ENCODE peak calls at places on chromosomes 12 and 14, in nine cellular contexts. F is CD8-positive, alpha-beta memory T cell; R is heart left ventricle; W is A549; A is A673; O is HCT116; T is H1; U is tibial artery; P is testis. V is an unnamed sample.

GRCh38 chr12:3145036-3145435 is 67.9 kb downstream of the TSPAN9 start:
- DNase-seq in R (peak), A (no peak), T (no peak), F (no peak), O (no peak), U (no peak), P (peak), W (no peak), V (no peak)

GRCh38 chr14:70987042-70987441 is 79.8 kb downstream of the PCNX1 start:
- DNase-seq in T (no peak), A (no peak), F (no peak), P (no peak), R (no peak), O (no peak), U (no peak), W (no peak), V (no peak)

GRCh38 chr12:30100736-30101135 is 317.0 kb upstream of the TMTC1 start:
- DNase-seq in U (no peak), O (no peak), F (no peak), A (no peak), T (no peak), R (no peak), W (no peak), P (no peak), V (no peak)

GRCh38 chr12:43206396-43206795 is 345.6 kb downstream of the ADAMTS20 start:
- DNase-seq in P (no peak), R (no peak), W (no peak), A (no peak), T (no peak), F (no peak), O (no peak), U (no peak), V (no peak)

GRCh38 chr12:24991209-24992049 is 42.5 kb upstream of the BCAT1 start:
- DNase-seq in O (peak), U (no peak), T (no peak), F (peak), W (peak), R (no peak), A (peak), P (no peak), V (peak)

GRCh38 chr12:116058574-116058973 is 218.9 kb downstream of the MED13L start:
- DNase-seq in U (no peak), T (no peak), O (no peak), A (no peak), F (no peak), P (no peak), W (no peak), R (no peak), V (no peak)

GRCh38 chr12:73906757-73907156 is 630.9 kb upstream of the ATXN7L3B start:
- DNase-seq in A (no peak), F (no peak), T (no peak), W (no peak), R (no peak), O (no peak), P (no peak), U (no peak), V (no peak)

GRCh38 chr14:73740921-73741326 is 26.7 kb upstream of the PNMA1 start:
- DNase-seq in R (no peak), P (peak), A (no peak), O (peak), F (no peak), U (peak), T (no peak), W (no peak), V (no peak)

GRCh38 chr12:267581-268482 is 5.2 kb upstream of the SLC6A13 start:
- DNase-seq in A (no peak), O (no peak), R (no peak), F (no peak), P (no peak), W (no peak), T (no peak), U (no peak), V (no peak)

GRCh38 chr12:52910248-52910883 is 5.5 kb upstream of the KRT8 start:
- DNase-seq in R (no peak), T (no peak), U (no peak), F (no peak), W (no peak), P (no peak), O (no peak), A (no peak), V (no peak)

GRCh38 chr12:39145175-39145999 is 240.0 kb upstream of the CPNE8 start:
- DNase-seq in W (peak), T (no peak), P (peak), F (no peak), R (peak), U (no peak), O (no peak), A (peak), V (no peak)

GRCh38 chr12:55743131-55743921 is 404 bp downstream of the GDF11 start:
- DNase-seq in U (no peak), F (peak), R (peak), T (no peak), A (peak), W (peak), O (no peak), P (peak), V (peak)

GRCh38 chr12:117052386-117053049 is 46.7 kb downstream of the TESC start:
- DNase-seq in F (no peak), T (no peak), R (no peak), P (no peak), W (no peak), O (no peak), U (no peak), A (no peak), V (no peak)

GRCh38 chr12:47997321-47997720 is 7.0 kb downstream of the COL2A1 start:
- DNase-seq in W (no peak), T (no peak), O (no peak), R (no peak), F (no peak), A (no peak), P (no peak), U (no peak), V (no peak)

GRCh38 chr12:23564454-23564853 is 385.0 kb downstream of the SOX5 start:
- DNase-seq in T (no peak), A (peak), P (no peak), F (no peak), O (no peak), R (no peak), W (no peak), U (no peak), V (no peak)

GRCh38 chr14:70567791-70568190 is 32.7 kb downstream of the MED6 start:
- DNase-seq in F (no peak), A (peak), T (peak), P (peak), O (peak), U (no peak), W (peak), R (no peak), V (no peak)

GRCh38 chr14:73825551-73826188 is 26.0 kb upstream of the PTGR2 start:
- DNase-seq in R (peak), A (peak), W (peak), U (peak), P (peak), T (peak), F (peak), O (peak), V (peak)

GRCh38 chr14:22536853-22537338 is 52.1 kb downstream of the DAD1 start:
- DNase-seq in W (peak), P (no peak), A (peak), U (peak), T (no peak), F (peak), O (peak), R (peak), V (peak)

GRCh38 chr12:111010916-111011657 is 90.7 kb upstream of the MYL2 start:
- DNase-seq in O (no peak), P (no peak), W (no peak), R (no peak), T (no peak), A (no peak), F (no peak), U (no peak), V (no peak)

GRCh38 chr12:109450980-109451379 is 26.1 kb downstream of the KCTD10 start:
- DNase-seq in R (no peak), T (no peak), F (no peak), A (no peak), W (no peak), O (no peak), P (no peak), U (no peak), V (no peak)

GRCh38 chr12:109448707-109449390 is 28.3 kb downstream of the KCTD10 start:
- DNase-seq in A (no peak), P (no peak), T (no peak), W (no peak), F (no peak), R (no peak), O (no peak), U (no peak), V (no peak)

GRCh38 chr12:109452489-109452888 is 24.6 kb downstream of the KCTD10 start:
- DNase-seq in O (no peak), U (no peak), A (no peak), W (no peak), R (no peak), F (no peak), P (no peak), T (no peak), V (no peak)

GRCh38 chr12:109449845-109450532 is 27.1 kb downstream of the KCTD10 start:
- DNase-seq in F (no peak), P (no peak), U (no peak), T (no peak), O (no peak), A (no peak), R (no peak), W (no peak), V (no peak)

GRCh38 chr12:109451400-109451799 is 25.7 kb downstream of the KCTD10 start:
- DNase-seq in F (no peak), O (no peak), A (no peak), U (no peak), P (no peak), R (no peak), T (no peak), W (no peak), V (no peak)
- H3K27ac ChIP-seq in F (no peak), O (no peak), A (no peak), U (no peak), P (no peak), R (no peak), T (no peak), W (no peak), V (no peak)

DNA sequence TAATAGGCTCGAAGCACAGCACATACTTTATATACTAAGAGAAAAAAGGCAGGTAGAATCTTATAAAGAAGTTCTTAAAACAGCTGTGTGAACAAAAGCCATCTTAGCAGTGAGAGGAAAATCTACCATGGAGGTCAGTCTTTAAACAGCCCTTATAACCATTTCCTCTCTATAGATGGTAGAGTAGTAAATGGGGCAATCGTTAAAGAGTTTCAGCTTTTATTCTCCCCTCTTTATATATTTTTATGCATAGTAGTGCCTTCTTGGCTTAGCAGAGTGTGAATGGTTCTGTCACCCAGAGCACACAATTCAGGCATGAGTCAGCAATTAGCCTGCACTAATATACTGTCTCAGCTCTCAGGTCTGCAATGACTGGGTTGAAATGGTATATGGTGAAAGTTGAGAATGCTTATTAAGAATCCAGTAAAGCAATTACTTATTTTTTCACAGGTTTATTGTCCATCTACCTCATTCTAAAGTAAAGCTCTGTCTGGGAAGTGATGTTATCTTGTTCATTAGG is 305.0 kb downstream of the NELL2 start:
- DNase-seq in A (peak), O (no peak), W (no peak), F (no peak), P (no peak), U (no peak), R (no peak), T (no peak), V (no peak)
- H3K27ac ChIP-seq in A (peak), O (no peak), W (no peak), F (no peak), P (no peak), U (no peak), R (no peak), T (no peak), V (no peak)

GRCh38 chr12:125128380-125128779 is 63.1 kb downstream of the AACS start:
- DNase-seq in W (no peak), T (no peak), P (no peak), F (no peak), R (no peak), A (no peak), O (no peak), U (no peak), V (no peak)

GRCh38 chr12:125129592-125130255 is 64.5 kb downstream of the AACS start:
- DNase-seq in P (no peak), R (peak), A (no peak), T (no peak), W (no peak), O (no peak), F (no peak), U (no peak), V (no peak)

GRCh38 chr12:125125271-125125670 is 60.0 kb downstream of the AACS start:
- DNase-seq in T (no peak), W (no peak), F (no peak), R (no peak), A (no peak), P (no peak), U (no peak), O (no peak), V (no peak)

GRCh38 chr12:125131958-125132357 is 66.7 kb downstream of the AACS start:
- DNase-seq in U (no peak), P (no peak), F (no peak), W (no peak), T (no peak), O (no peak), R (no peak), A (no peak), V (no peak)

GRCh38 chr12:125128806-125129571 is 63.8 kb downstream of the AACS start:
- DNase-seq in F (no peak), P (no peak), R (no peak), W (no peak), T (no peak), O (no peak), U (no peak), A (no peak), V (no peak)
- H3K27ac ChIP-seq in F (no peak), P (no peak), R (no peak), W (no peak), T (no peak), O (no peak), U (peak), A (no peak), V (no peak)

GRCh38 chr14:76774471-76775158 is 13.3 kb downstream of the VASH1 start:
- DNase-seq in W (no peak), R (no peak), O (no peak), A (no peak), T (no peak), U (no peak), F (no peak), P (no peak), V (no peak)

GRCh38 chr14:76772300-76773187 is 11.3 kb downstream of the VASH1 start:
- DNase-seq in W (no peak), A (no peak), O (no peak), P (peak), T (no peak), F (no peak), U (peak), R (peak), V (no peak)

GRCh38 chr14:76771432-76771980 is 10.2 kb downstream of the VASH1 start:
- DNase-seq in U (no peak), T (no peak), O (no peak), F (no peak), A (no peak), W (no peak), R (no peak), P (no peak), V (no peak)

GRCh38 chr14:76773956-76774355 is 12.7 kb downstream of the VASH1 start:
- DNase-seq in U (peak), A (no peak), T (no peak), F (no peak), W (no peak), O (no peak), R (no peak), P (no peak), V (no peak)

DNA sequence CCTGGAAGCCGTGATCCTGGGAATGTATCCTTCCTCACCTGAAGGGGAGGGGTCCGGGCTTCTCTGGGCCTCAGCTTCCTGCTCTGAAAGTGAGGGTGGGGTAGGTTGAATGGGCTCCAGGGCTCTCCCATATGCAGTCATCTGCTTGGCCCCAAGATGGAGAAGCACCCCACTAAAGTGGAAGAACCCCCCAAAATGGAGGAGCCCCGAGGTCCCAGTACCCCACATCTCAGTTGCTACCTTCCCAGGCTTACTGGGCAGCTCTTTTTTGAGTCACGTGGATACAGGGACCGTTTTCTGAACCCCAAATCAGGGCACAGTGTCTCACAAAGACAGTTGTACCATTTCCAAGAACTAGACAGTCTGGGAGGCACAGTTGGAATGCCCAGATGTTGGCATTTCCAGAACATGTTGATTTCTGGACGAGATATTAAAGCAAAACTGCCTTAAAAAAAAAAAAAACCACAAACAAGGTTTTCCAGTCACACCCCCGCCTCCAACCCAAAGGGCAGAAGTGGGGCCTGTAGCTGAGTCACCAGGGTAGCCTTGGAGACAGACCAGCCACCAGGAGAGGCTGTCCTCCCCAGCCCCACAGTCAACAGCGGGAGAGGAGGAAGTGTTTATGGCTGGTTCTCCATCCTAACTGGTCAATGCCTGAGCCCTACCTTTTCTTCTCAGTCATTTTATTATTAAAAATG is 12.1 kb downstream of the VASH1 start:
- DNase-seq in R (peak), U (peak), T (no peak), W (peak), A (no peak), P (peak), O (no peak), F (no peak), V (no peak)
- H3K27ac ChIP-seq in R (peak), U (peak), T (no peak), W (peak), A (no peak), P (peak), O (peak), F (no peak), V (no peak)

DNA sequence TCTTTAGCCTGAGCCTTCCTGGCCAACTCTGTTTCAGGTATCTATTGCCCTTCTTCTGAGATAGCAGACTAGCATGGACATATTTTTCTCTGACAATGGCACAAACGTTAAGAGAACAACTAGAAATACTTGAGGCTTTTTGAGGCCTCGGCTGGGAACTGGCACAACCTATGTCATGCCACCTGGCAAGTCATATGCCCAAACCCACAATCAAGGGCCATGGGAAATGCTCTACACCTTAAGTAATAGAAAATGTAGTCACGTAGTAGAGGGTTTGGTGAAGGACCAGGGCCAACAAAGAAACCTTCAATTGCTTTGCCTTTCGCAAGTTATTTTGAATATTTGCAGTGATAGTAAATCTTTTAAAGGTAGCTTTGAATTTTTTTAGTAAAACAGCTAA is 325.4 kb downstream of the ZFP36L1 start:
- DNase-seq in R (no peak), P (no peak), F (no peak), O (no peak), T (no peak), U (no peak), A (no peak), W (no peak), V (no peak)
- H3K27ac ChIP-seq in R (no peak), P (no peak), F (no peak), O (peak), T (no peak), U (peak), A (no peak), W (peak), V (no peak)

DNA sequence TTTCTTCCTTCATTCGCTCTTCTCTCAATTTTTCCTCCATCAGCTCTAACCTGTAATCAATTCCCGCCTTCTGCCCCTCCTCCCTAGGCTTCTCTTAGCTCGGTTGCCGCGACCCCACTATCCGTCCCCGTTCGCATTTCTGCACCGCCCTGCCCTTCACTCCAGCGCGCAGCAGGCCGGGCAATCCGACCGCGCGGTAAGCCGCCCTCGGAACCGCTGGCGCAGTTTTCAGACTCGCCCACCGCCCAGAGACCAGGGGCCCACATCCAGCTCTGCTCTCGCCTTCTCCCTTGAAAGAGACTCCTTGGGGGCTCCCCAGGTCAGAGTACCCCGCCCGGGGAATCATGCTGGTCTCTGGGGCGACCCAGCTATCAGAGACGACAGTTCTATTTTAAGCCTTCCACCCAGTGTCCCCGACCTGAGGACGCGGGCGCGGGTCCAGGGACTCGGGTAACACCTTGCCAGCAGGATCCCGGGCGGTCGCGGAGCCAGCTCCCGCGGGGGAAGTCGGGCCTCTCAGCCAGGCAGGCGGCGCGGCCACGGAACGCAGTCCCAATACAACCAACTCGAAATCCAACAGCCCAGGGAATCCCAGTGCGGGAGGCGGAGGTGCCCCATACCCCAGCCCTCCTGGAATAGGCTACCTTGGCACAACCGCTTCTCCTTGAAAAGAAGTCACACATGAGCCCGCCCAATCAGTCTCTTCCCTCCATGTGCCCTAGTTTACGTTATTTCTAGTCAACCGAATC is 5.7 kb upstream of the SLC38A4 start:
- DNase-seq in A (no peak), O (no peak), U (no peak), W (no peak), R (peak), P (peak), T (no peak), F (no peak), V (no peak)
- H3K27ac ChIP-seq in A (no peak), O (no peak), U (no peak), W (peak), R (no peak), P (no peak), T (no peak), F (no peak), V (no peak)

DNA sequence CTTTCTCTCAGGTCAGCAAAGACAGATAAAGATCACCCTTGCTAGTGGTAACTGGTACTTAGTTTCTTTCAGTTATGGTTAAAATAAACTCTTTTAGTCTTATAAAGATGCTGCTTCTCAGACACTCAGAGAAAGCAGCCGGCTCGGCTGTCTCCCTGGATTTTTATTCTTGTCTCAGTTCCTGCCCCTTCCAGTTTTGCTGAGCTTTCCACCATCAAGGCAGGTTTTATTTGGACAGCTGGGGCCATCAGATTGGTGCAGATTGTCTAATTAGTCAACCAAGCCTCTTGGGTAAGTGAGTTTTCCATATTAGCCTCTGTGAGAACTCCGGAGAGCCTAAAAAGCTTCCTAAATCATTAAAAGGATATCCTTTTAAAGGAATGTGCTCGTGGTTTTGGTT is 130.8 kb upstream of the BMP4 start:
- DNase-seq in A (no peak), O (no peak), U (no peak), P (no peak), W (no peak), T (no peak), F (no peak), R (peak), V (no peak)
- H3K27ac ChIP-seq in A (no peak), O (no peak), U (no peak), P (no peak), W (no peak), T (no peak), F (no peak), R (no peak), V (no peak)

GRCh38 chr12:31890295-31891285 is 68.6 kb upstream of the RESF1 start:
- DNase-seq in W (no peak), O (no peak), T (no peak), U (no peak), R (no peak), A (no peak), P (no peak), F (peak), V (peak)
- H3K27ac ChIP-seq in W (no peak), O (no peak), T (no peak), U (no peak), R (no peak), A (no peak), P (no peak), F (no peak), V (peak)

GRCh38 chr14:93747102-93747501 is 41.2 kb downstream of the PRIMA1 start:
- DNase-seq in U (no peak), T (no peak), F (no peak), A (no peak), R (no peak), W (no peak), P (no peak), O (no peak), V (no peak)
- H3K27ac ChIP-seq in U (no peak), T (no peak), F (no peak), A (no peak), R (no peak), W (no peak), P (no peak), O (no peak), V (no peak)